ENCODE peak calls at places on chromosomes 11 and 22, in four cellular contexts. L, Y, O and B are unnamed samples. For H3K4me1, the result is how much of the 10 kb centered on the place peaks cover.

GRCh38 chr11:110356769-110357671 is 60.6 kb upstream of the RDX start:
- DNase-seq in O (no peak), L (no peak), Y (no peak), B (no peak)

GRCh38 chr11:72758690-72759389 is 6.6 kb upstream of the ARAP1 start:
- DNase-seq in O (no peak), L (peak), Y (peak), B (peak)

GRCh38 chr11:21727102-21727501 is 465.8 kb upstream of the ANO5 start:
- DNase-seq in Y (no peak), L (no peak), O (no peak), B (no peak)

GRCh38 chr11:75966546-75967287 is 151.7 kb downstream of the UVRAG start:
- DNase-seq in O (no peak), L (no peak), Y (no peak), B (no peak)

GRCh38 chr11:20357150-20357549 is 6.4 kb upstream of the HTATIP2 start:
- DNase-seq in O (no peak), L (no peak), Y (no peak), B (no peak)

GRCh38 chr22:43385770-43386641 is 25.8 kb upstream of the MPPED1 start:
- DNase-seq in O (peak), L (peak), Y (peak), B (peak)

GRCh38 chr11:91163619-91164451 is 941.0 kb upstream of the CHORDC1 start:
- DNase-seq in Y (no peak), O (no peak), L (no peak), B (no peak)

GRCh38 chr22:23098718-23099524 is 28.6 kb downstream of the GNAZ start:
- DNase-seq in L (peak), Y (peak), O (no peak), B (peak)

GRCh38 chr11:89498845-89499448 is 7.8 kb upstream of the NOX4 start:
- DNase-seq in O (no peak), L (no peak), Y (no peak), B (no peak)

GRCh38 chr22:28051787-28052356 is 132.8 kb upstream of the PITPNB start:
- DNase-seq in L (peak), O (peak), Y (peak), B (peak)

GRCh38 chr11:7143908-7144307 is 55.1 kb downstream of the RBMXL2 start:
- DNase-seq in L (no peak), Y (no peak), O (peak), B (no peak)

GRCh38 chr22:17570851-17571631 is 7.7 kb downstream of the SLC25A18 start:
- DNase-seq in O (no peak), Y (peak), L (peak), B (peak)

GRCh38 chr22:35589071-35589735 is 27.9 kb downstream of the MB start:
- DNase-seq in Y (no peak), L (no peak), O (no peak), B (no peak)

GRCh38 chr22:49627217-49628181 is 200.2 kb downstream of the BRD1 start:
- DNase-seq in L (no peak), Y (no peak), O (peak), B (no peak)

GRCh38 chr11:78318733-78319132 is 98.9 kb downstream of the GAB2 start:
- DNase-seq in O (peak), L (no peak), Y (no peak), B (no peak)

GRCh38 chr11:103872748-103873147 is 163.7 kb upstream of the DDI1 start:
- DNase-seq in Y (no peak), O (no peak), L (no peak), B (no peak)

GRCh38 chr11:134469627-134470026 is 57.6 kb upstream of the B3GAT1 start:
- DNase-seq in O (no peak), L (no peak), Y (no peak), B (no peak)

GRCh38 chr11:10474551-10474950 is 19.5 kb downstream of the AMPD3 start:
- DNase-seq in L (no peak), O (no peak), Y (no peak), B (no peak)

GRCh38 chr11:27786331-27786730 is 86.1 kb upstream of the BDNF start:
- DNase-seq in O (no peak), Y (no peak), L (no peak), B (no peak)

DNA sequence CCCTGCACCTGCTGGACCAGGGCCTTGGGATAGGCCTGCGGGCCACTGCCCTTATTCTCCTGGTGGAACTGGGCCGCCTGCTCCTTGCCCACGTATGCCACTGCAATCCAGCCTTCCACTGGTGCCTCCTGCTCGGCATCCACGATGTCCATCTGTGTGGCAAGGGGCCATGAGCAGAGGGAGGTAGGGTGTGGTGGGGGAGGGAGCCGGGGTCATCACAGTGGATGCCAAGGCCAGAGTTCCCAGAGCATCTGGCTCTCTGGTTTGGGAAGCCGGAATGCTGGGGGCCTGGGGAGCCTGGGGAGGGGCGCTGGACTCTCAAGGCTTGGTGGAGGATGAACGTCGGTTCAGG is 627 bp downstream of the RNF215 start:
- DNase-seq in Y (peak), O (no peak), L (peak), B (no peak)
- H3K4me3 ChIP-seq in Y (peak), O (peak), L (peak), B (peak)

DNA sequence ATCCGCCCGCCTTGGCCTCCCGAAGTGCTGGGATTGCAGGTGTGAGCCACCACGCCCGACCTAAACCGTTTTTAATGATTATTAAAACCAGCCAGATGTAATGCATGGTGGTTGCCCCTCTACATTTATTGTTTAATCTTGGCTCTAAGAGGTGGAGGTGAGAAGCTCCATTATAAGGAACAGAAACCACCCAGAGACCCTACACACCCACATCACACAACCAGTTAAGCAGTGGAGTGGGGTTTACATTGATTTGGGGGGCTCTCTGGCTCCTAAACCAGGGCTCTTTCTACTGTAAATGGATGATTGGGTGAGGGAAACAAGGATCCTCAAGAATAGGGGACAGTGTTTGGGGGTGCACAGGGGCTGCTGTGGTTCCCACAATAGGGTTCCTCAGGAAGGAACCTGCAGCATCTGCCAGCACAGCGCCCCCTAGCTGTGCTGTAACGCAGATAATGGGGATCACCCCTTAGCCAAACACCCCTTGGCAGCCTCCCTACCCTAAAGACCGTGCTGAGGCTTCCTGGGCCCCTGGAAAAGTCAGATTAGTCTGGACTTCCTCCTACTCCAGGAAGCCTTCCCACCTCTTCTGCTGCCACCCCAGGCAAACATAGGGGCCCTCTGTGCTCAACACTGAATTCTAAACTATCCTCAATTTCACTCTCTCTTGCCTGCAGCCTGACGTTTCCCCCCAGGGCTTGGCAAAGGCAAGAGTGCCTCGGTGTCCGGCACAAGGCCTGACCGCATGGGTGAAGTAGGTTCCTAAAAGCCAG is 2.4 kb downstream of the MPST start:
- DNase-seq in L (no peak), Y (no peak), O (peak), B (peak)
- H3K4me1 ChIP-seq in L (under half), Y (under half), O (under half), B (half or more)

DNA sequence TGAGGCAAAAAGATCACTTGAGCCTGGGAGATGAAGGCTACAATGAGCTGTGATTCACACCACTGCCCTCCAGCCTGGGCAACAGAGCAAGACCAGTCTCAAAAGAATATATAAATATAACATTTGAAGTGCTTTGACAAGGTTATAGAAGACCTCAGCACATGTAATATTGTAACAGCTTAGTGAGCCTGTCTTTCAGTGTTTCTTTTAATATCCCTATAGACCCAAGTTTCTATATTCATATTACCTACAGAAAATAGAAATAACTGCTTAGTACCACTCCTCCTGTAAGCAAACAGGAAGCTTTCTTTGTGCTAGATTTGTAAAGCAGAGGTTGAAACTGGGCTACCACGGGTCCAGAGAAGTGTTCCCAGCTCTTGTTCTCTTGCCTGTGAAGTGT is 68.3 kb downstream of the PPP2R1B start:
- DNase-seq in O (no peak), L (no peak), Y (no peak), B (no peak)
- H3K4me3 ChIP-seq in O (no peak), L (no peak), Y (no peak), B (no peak)

GRCh38 chr22:45771711-45772110 is 100.1 kb downstream of the ATXN10 start:
- DNase-seq in L (no peak), O (no peak), Y (no peak), B (no peak)
- H3K4me1 ChIP-seq in L (under half), O (under half), Y (under half), B (under half)

GRCh38 chr11:12865871-12866595 is 143.1 kb upstream of the RASSF10 start:
- DNase-seq in L (no peak), O (no peak), Y (no peak), B (no peak)
- H3K4me3 ChIP-seq in L (no peak), O (no peak), Y (no peak), B (no peak)

GRCh38 chr22:46003271-46004091 is 26.5 kb upstream of the WNT7B start:
- DNase-seq in Y (no peak), L (no peak), O (no peak), B (peak)
- H3K4me1 ChIP-seq in Y (under half), L (half or more), O (under half), B (half or more)